ENCODE peak calls at places on chromosomes 7 and 10, in ten cellular contexts. X, D, I, P, Z, K, B, Y, A and E are unnamed samples.

GRCh38 chr7:44574286-44574872 is 671 bp upstream of the DDX56 start:
- DNase-seq in K (no peak), B (no peak), A (no peak), Y (no peak), D (no peak), Z (no peak), P (no peak), X (no peak), I (no peak), E (no peak)

GRCh38 chr10:35569836-35570235 is 35.3 kb upstream of the GJD4 start:
- DNase-seq in P (no peak), D (no peak), B (no peak), A (no peak), X (no peak), Y (no peak), Z (no peak), I (no peak), K (no peak), E (no peak)

GRCh38 chr10:10661176-10661575 is 356.5 kb upstream of the CELF2 start:
- DNase-seq in X (no peak), K (no peak), I (no peak), Z (no peak), B (no peak), P (no peak), D (no peak), Y (no peak), A (no peak), E (no peak)

GRCh38 chr7:148623586-148624282 is 33.2 kb downstream of the C7orf33 start:
- DNase-seq in X (no peak), A (no peak), P (peak), I (no peak), B (no peak), Z (peak), Y (no peak), K (no peak), D (no peak), E (no peak)

GRCh38 chr7:1598961-1599360 is 29.1 kb upstream of the PSMG3 start:
- DNase-seq in X (no peak), Z (no peak), D (no peak), B (no peak), K (no peak), Y (no peak), P (no peak), I (no peak), A (no peak), E (no peak)

GRCh38 chr10:26679588-26679987 is 17.9 kb upstream of the PDSS1 start:
- DNase-seq in B (no peak), Z (no peak), I (no peak), A (no peak), K (no peak), Y (no peak), X (no peak), P (no peak), D (no peak), E (no peak)

GRCh38 chr10:27504897-27505457 is 873 bp downstream of the RAB18 start:
- DNase-seq in Y (no peak), X (no peak), B (no peak), K (no peak), A (no peak), D (no peak), Z (peak), I (no peak), P (no peak), E (no peak)

GRCh38 chr7:156732091-156732621 is 91.6 kb downstream of the RNF32 start:
- DNase-seq in D (no peak), Y (no peak), B (no peak), X (no peak), K (no peak), I (no peak), A (no peak), P (no peak), Z (peak), E (no peak)

GRCh38 chr7:80135306-80136104 is 874 bp downstream of the GNAI1 start:
- DNase-seq in D (no peak), B (peak), K (no peak), A (no peak), P (no peak), Z (peak), Y (peak), I (peak), X (no peak), E (peak)

GRCh38 chr10:65231148-65231547 is 1694.7 kb upstream of the LRRTM3 start:
- DNase-seq in Z (no peak), P (no peak), K (no peak), X (no peak), I (no peak), Y (no peak), A (no peak), D (no peak), B (no peak), E (no peak)

GRCh38 chr10:61832866-61833481 is 68.5 kb upstream of the ARID5B start:
- DNase-seq in P (no peak), X (no peak), I (no peak), K (no peak), Z (no peak), A (no peak), D (no peak), Y (no peak), B (no peak), E (no peak)

GRCh38 chr7:148609045-148609725 is 18.6 kb downstream of the C7orf33 start:
- DNase-seq in D (no peak), Z (no peak), A (no peak), P (no peak), I (no peak), X (no peak), Y (no peak), K (no peak), B (no peak), E (no peak)

GRCh38 chr7:35565927-35566326 is 129.0 kb downstream of the HERPUD2 start:
- DNase-seq in I (no peak), X (no peak), B (no peak), Y (no peak), D (no peak), Z (no peak), P (no peak), A (no peak), K (no peak), E (no peak)

GRCh38 chr7:51139796-51140195 is 176.8 kb downstream of the COBL start:
- DNase-seq in A (no peak), Z (no peak), Y (no peak), K (no peak), B (no peak), P (no peak), D (no peak), I (no peak), X (no peak), E (no peak)

GRCh38 chr7:42082144-42082543 is 154.9 kb downstream of the GLI3 start:
- DNase-seq in B (no peak), K (no peak), I (no peak), D (no peak), A (no peak), Z (no peak), X (no peak), P (no peak), Y (no peak), E (no peak)

GRCh38 chr7:135714534-135715009 is 13.4 kb downstream of the SLC13A4 start:
- DNase-seq in P (peak), D (no peak), I (no peak), K (no peak), Y (no peak), B (no peak), X (peak), A (no peak), Z (peak), E (no peak)